ENCODE peak calls at places on chromosomes 2 and 18, in eight cellular contexts. J is LoVo, Y is fibroblast of mammary gland, P is NCI-H2171, T is ELF-1, H is right lobe of liver, S is GM06990, Z is RKO. N is an unnamed sample.

GRCh38 chr2:186603208-186603765 is 13.4 kb downstream of the ITGAV start:
- DNase-seq in J (no peak), Z (no peak), S (no peak), Y (peak), H (no peak), P (no peak), T (no peak), N (no peak)

GRCh38 chr2:215358891-215359575 is 47.2 kb downstream of the ATIC start:
- DNase-seq in Z (no peak), J (no peak), P (no peak), T (no peak), H (no peak), S (no peak), Y (peak), N (peak)

GRCh38 chr2:47360937-47361336 is 42.0 kb upstream of the MSH2 start:
- DNase-seq in Y (peak), J (peak), T (no peak), P (no peak), Z (peak), S (no peak), H (no peak), N (peak)

GRCh38 chr2:192499476-192499875 is 304.7 kb upstream of the TMEFF2 start:
- DNase-seq in J (peak), Z (peak), S (no peak), H (no peak), T (no peak), Y (peak), P (no peak), N (peak)

GRCh38 chr2:235458839-235459273 is 35.0 kb upstream of the AGAP1 start:
- DNase-seq in Z (no peak), S (no peak), J (peak), H (no peak), Y (peak), T (peak), P (no peak), N (peak)

GRCh38 chr18:77495982-77496690 is 246.5 kb downstream of the GALR1 start:
- DNase-seq in Z (no peak), P (no peak), J (no peak), T (no peak), Y (no peak), H (no peak), S (no peak), N (no peak)

GRCh38 chr18:46079336-46079735 is 7.3 kb upstream of the PSTPIP2 start:
- DNase-seq in J (no peak), Z (no peak), Y (no peak), H (no peak), S (no peak), P (no peak), T (no peak), N (no peak)

GRCh38 chr2:148644885-148645134 is 259 bp downstream of the EPC2 start:
- DNase-seq in J (no peak), P (no peak), S (no peak), Z (no peak), Y (no peak), H (no peak), T (no peak), N (no peak)

GRCh38 chr2:10466801-10467200 is 18.7 kb upstream of the ODC1 start:
- DNase-seq in H (peak), S (no peak), T (no peak), Y (no peak), P (no peak), J (no peak), Z (no peak), N (no peak)

GRCh38 chr2:207747653-207748560 is 21.8 kb downstream of the FZD5 start:
- DNase-seq in T (no peak), H (no peak), P (no peak), J (no peak), Z (no peak), Y (no peak), S (no peak), N (peak)

GRCh38 chr2:215879977-215880940 is 133.1 kb downstream of the MREG start:
- DNase-seq in H (no peak), S (no peak), J (no peak), P (no peak), Z (no peak), Y (no peak), T (no peak), N (peak)

GRCh38 chr2:138423745-138424144 is 77.8 kb upstream of the SPOPL start:
- DNase-seq in H (no peak), S (no peak), Y (no peak), P (no peak), T (no peak), J (no peak), Z (no peak), N (no peak)

GRCh38 chr2:237691908-237692600 is 64.7 kb downstream of the LRRFIP1 start:
- DNase-seq in T (peak), Z (peak), J (peak), P (peak), Y (peak), S (peak), H (peak), N (peak)

GRCh38 chr2:230473378-230473777 is 57.4 kb downstream of the SP100 start:
- DNase-seq in H (no peak), Z (no peak), J (no peak), S (no peak), T (no peak), P (no peak), Y (no peak), N (peak)

GRCh38 chr2:234491281-234491680 is 5.6 kb downstream of the ARL4C start:
- DNase-seq in J (no peak), P (no peak), Y (no peak), S (no peak), Z (no peak), H (no peak), T (no peak), N (peak)

GRCh38 chr2:24613154-24613814 is 122.2 kb downstream of the NCOA1 start:
- DNase-seq in Z (no peak), S (peak), Y (peak), H (no peak), J (no peak), T (peak), P (no peak), N (peak)

GRCh38 chr18:23619388-23619873 is 33.1 kb upstream of the NPC1 start:
- DNase-seq in J (no peak), S (peak), Y (peak), Z (no peak), P (no peak), T (no peak), H (no peak), N (peak)

GRCh38 chr2:36338827-36339145 is 16.8 kb upstream of the CRIM1 start:
- DNase-seq in Z (no peak), H (no peak), J (no peak), P (no peak), S (no peak), T (no peak), Y (no peak), N (peak)

GRCh38 chr2:194545978-194546377 is 1111.0 kb upstream of the SLC39A10 start:
- DNase-seq in H (no peak), S (no peak), J (no peak), Y (peak), Z (peak), T (no peak), P (no peak), N (peak)

GRCh38 chr18:66328280-66328947 is 275.5 kb downstream of the CDH19 start:
- DNase-seq in P (no peak), T (no peak), S (no peak), J (no peak), H (no peak), Z (no peak), Y (no peak), N (no peak)

GRCh38 chr2:222568866-222569265 is 87.0 kb downstream of the FARSB start:
- DNase-seq in T (no peak), P (peak), Z (peak), H (no peak), Y (peak), J (no peak), S (no peak), N (peak)

GRCh38 chr2:238286987-238287386 is 1.4 kb downstream of the PER2 start:
- DNase-seq in Y (no peak), H (no peak), S (no peak), T (no peak), Z (peak), J (no peak), P (no peak), N (no peak)

GRCh38 chr2:42809131-42809875 is 16.9 kb upstream of the HAAO start:
- DNase-seq in Y (peak), P (no peak), T (no peak), Z (no peak), S (no peak), J (no peak), H (no peak), N (no peak)

GRCh38 chr2:219155054-219155644 is 5.5 kb downstream of the NHEJ1 start:
- DNase-seq in T (peak), S (no peak), J (peak), Z (peak), P (peak), H (no peak), Y (peak), N (peak)

GRCh38 chr18:51253476-51253875 is 56.0 kb upstream of the MEX3C start:
- DNase-seq in J (no peak), P (no peak), T (no peak), Y (no peak), S (no peak), Z (no peak), H (no peak), N (no peak)

GRCh38 chr2:72988726-72989273 is 71.5 kb downstream of the EMX1 start:
- DNase-seq in J (no peak), S (no peak), P (no peak), T (no peak), Y (no peak), H (peak), Z (no peak), N (no peak)

GRCh38 chr2:134392689-134393476 is 139.0 kb downstream of the MGAT5 start:
- DNase-seq in S (no peak), H (no peak), Y (peak), T (peak), P (no peak), J (no peak), Z (no peak), N (peak)

N was measured in iris pigment epithelial cell.